ENCODE peak calls at places on chromosomes 12 and 14, in five cellular contexts. X is CD8-positive, alpha-beta T cell; M is B cell; Q is heart right ventricle; R is activated CD8-positive, alpha-beta T cell treated with anti-CD3 and anti-CD28 coated beads for 36 hours. K is an unnamed sample.

GRCh38 chr12:8156416-8156815 is 399 bp upstream of the ZNF705A start:
- DNase-seq in X (no peak), M (no peak), Q (no peak), R (no peak), K (no peak)

GRCh38 chr14:61466249-61466904 is 145.0 kb downstream of the PRKCH start:
- DNase-seq in X (no peak), M (no peak), Q (peak), R (no peak), K (no peak)

GRCh38 chr14:41785696-41786095 is 179.0 kb downstream of the LRFN5 start:
- DNase-seq in X (no peak), M (no peak), Q (no peak), R (no peak), K (no peak)

GRCh38 chr12:51393676-51394545 is 2.7 kb upstream of the GALNT6 start:
- DNase-seq in X (peak), M (no peak), Q (no peak), R (peak), K (no peak)

GRCh38 chr12:39043425-39043824 is 138.0 kb upstream of the CPNE8 start:
- DNase-seq in X (no peak), M (no peak), Q (no peak), R (no peak), K (no peak)

GRCh38 chr12:55955800-55956508 is 9.9 kb downstream of the PMEL start:
- DNase-seq in X (peak), M (no peak), Q (no peak), R (peak), K (no peak)

GRCh38 chr14:43183916-43184315 is 1323.2 kb downstream of the FSCB start:
- DNase-seq in X (no peak), M (no peak), Q (no peak), R (no peak), K (no peak)

GRCh38 chr12:11580125-11580751 is 69.2 kb upstream of the ETV6 start:
- DNase-seq in X (no peak), M (no peak), Q (no peak), R (no peak), K (no peak)

GRCh38 chr12:65276923-65277322 is 1.6 kb upstream of the MSRB3 start:
- DNase-seq in X (no peak), M (no peak), Q (no peak), R (no peak), K (no peak)

GRCh38 chr14:64918216-64918615 is 4.0 kb downstream of the CHURC1 start:
- DNase-seq in X (no peak), M (no peak), Q (no peak), R (no peak), K (no peak)

GRCh38 chr12:50220357-50221061 is 53.3 kb upstream of the CERS5 start:
- DNase-seq in X (no peak), M (no peak), Q (no peak), R (peak), K (peak)

GRCh38 chr12:10320643-10321042 is 13.0 kb downstream of the KLRD1 start:
- DNase-seq in X (no peak), M (no peak), Q (no peak), R (peak), K (no peak)

GRCh38 chr12:96197503-96198272 is 3.5 kb downstream of the ELK3 start:
- DNase-seq in X (no peak), M (no peak), Q (no peak), R (no peak), K (no peak)

GRCh38 chr12:80033457-80033856 is 65.9 kb upstream of the OTOGL start:
- DNase-seq in X (no peak), M (no peak), Q (no peak), R (no peak), K (no peak)

GRCh38 chr12:90499793-90500192 is 455.2 kb downstream of the CCER1 start:
- DNase-seq in X (no peak), M (no peak), Q (no peak), R (no peak), K (no peak)

GRCh38 chr12:1914116-1914911 is 4.1 kb downstream of the CACNA2D4 start:
- DNase-seq in X (no peak), M (no peak), Q (no peak), R (no peak), K (peak)

GRCh38 chr12:66131067-66131688 is 628 bp upstream of the LLPH start:
- DNase-seq in X (no peak), M (no peak), Q (no peak), R (no peak), K (no peak)

GRCh38 chr12:70885952-70886351 is 34.6 kb downstream of the PTPRR start:
- DNase-seq in X (no peak), M (no peak), Q (no peak), R (no peak), K (no peak)

GRCh38 chr14:38125484-38125912 is 82.2 kb upstream of the SSTR1 start:
- DNase-seq in X (no peak), M (no peak), Q (no peak), R (no peak), K (no peak)

GRCh38 chr12:102423447-102423846 is 56.9 kb downstream of the IGF1 start:
- DNase-seq in X (no peak), M (no peak), Q (no peak), R (no peak), K (no peak)

GRCh38 chr12:102438047-102438822 is 42.1 kb downstream of the IGF1 start:
- DNase-seq in X (no peak), M (no peak), Q (no peak), R (no peak), K (no peak)

GRCh38 chr14:52852810-52853521 is 61.6 kb upstream of the GNPNAT1 start:
- DNase-seq in X (no peak), M (no peak), Q (no peak), R (no peak), K (no peak)

GRCh38 chr12:22543246-22544037 is 900 bp downstream of the C2CD5 start:
- DNase-seq in X (peak), M (peak), Q (peak), R (peak), K (peak)

GRCh38 chr12:46246021-46246700 is 22.7 kb downstream of the SLC38A1 start:
- DNase-seq in X (peak), M (no peak), Q (no peak), R (no peak), K (no peak)

GRCh38 chr12:111775205-111776193 is 8.8 kb downstream of the ALDH2 start:
- DNase-seq in X (no peak), M (peak), Q (peak), R (peak), K (peak)

GRCh38 chr14:25132734-25133422 is 82.9 kb upstream of the STXBP6 start:
- DNase-seq in X (peak), M (peak), Q (peak), R (peak), K (peak)

GRCh38 chr12:71197460-71197859 is 39.7 kb upstream of the TSPAN8 start:
- DNase-seq in X (no peak), M (no peak), Q (no peak), R (no peak), K (no peak)

GRCh38 chr14:74936151-74936550 is 13.1 kb upstream of the RPS6KL1 start:
- DNase-seq in X (no peak), M (no peak), Q (no peak), R (no peak), K (no peak)

GRCh38 chr14:63045234-63045611 is at the start of gene KCNH5:
- DNase-seq in X (no peak), M (no peak), Q (peak), R (peak), K (peak)

GRCh38 chr12:26149963-26150362 is 25.1 kb upstream of the BHLHE41 start:
- DNase-seq in X (no peak), M (no peak), Q (no peak), R (no peak), K (no peak)
- TF ChIP-seq CTCF in X (no peak), M (no peak), Q (no peak), R (no peak), K (no peak)

GRCh38 chr12:75390899-75391538 is at the start of gene GLIPR1L2:
- DNase-seq in X (peak), M (peak), Q (peak), R (peak), K (peak)
- TF ChIP-seq CTCF in X (peak), M (peak), Q (peak), R (peak), K (peak)

DNA sequence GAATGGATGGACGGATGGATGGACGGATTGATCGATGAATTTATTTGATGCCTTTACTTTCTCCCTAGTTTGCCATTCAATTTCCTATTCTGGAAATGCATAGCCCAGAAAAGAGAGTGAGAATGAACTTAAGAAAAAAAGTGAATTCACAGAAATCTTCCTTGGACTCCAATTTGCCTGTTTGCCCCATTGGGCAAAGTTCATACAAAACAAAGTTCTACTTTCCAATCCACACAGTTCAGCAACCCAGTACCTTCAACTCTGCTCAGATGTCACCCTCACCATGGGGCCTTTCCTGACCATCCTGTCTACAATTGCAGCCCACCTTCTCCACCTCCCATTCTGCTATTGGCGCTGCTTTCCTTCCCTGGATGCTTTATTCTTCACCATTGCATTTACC is 8.2 kb upstream of the NUAK1 start:
- DNase-seq in X (no peak), M (no peak), Q (no peak), R (no peak), K (no peak)
- TF ChIP-seq CTCF in X (no peak), M (no peak), Q (no peak), R (no peak), K (no peak)

GRCh38 chr12:79006306-79006705 is 141.7 kb downstream of the SYT1 start:
- DNase-seq in X (no peak), M (peak), Q (no peak), R (no peak), K (no peak)
- TF ChIP-seq CTCF in X (no peak), M (peak), Q (no peak), R (no peak), K (no peak)

DNA sequence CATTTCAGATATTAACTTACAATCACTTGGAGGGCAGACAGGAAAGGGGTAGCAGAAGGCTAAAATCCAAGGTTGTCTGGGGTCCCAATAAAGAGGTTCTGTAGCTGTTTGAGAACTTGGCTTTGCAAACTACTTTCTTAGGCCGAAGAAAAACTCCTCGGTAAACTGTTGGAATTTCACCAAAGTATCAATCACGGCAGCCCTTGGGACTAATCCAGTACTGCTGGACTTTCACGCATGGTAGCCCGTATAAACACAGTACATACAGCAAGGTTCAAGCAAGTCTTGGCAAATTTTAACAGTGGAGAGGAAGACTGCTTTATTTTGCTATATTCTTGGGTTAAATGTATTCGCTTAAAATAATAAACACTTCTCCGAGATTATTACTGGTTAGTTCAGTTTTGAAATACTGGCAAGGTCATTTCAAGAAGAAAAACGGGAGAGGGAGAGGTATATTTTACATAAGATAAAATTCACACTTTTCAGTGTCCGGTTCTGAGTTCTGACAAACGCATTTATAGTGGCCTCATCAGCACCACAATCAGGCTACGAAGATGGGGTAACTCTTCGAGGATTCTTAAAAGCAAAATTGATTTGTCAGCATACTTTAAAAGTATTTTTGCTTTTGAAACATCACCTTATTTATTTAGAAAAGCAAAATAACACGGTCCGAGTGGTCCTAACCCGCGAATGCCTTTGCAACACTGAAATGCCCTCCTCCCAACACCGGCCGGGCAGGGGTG is 1.3 kb downstream of the SETD3 start:
- DNase-seq in X (no peak), M (no peak), Q (no peak), R (no peak), K (no peak)
- TF ChIP-seq CTCF in X (no peak), M (no peak), Q (peak), R (no peak), K (no peak)

GRCh38 chr14:83991666-83992065 is 1538.3 kb upstream of the FLRT2 start:
- DNase-seq in X (no peak), M (no peak), Q (no peak), R (no peak), K (no peak)

GRCh38 chr14:83994020-83994419 is 1535.9 kb upstream of the FLRT2 start:
- DNase-seq in X (no peak), M (no peak), Q (no peak), R (no peak), K (no peak)

GRCh38 chr14:83988274-83988673 is 1541.7 kb upstream of the FLRT2 start:
- DNase-seq in X (no peak), M (no peak), Q (no peak), R (no peak), K (no peak)

GRCh38 chr14:83993545-83993944 is 1536.4 kb upstream of the FLRT2 start:
- DNase-seq in X (no peak), M (no peak), Q (no peak), R (no peak), K (no peak)

DNA sequence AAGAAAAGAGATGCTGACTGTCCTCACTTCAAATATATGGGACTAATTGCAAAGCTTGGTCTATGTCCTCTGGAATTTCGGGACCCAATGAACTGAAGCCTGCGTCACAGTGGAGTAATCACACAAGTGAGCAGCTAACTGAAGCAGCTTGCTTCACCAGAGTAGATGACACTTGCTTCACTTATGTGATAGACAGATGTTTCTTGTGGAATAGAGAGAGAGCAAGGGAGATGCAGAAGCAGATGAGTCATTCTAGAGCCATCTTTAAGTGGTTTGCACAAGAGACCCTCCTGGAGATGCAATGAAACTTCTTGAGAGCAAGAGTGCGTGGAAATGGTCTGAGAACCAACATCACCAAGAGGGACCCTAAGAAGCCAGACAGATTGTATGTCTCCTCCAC is 1537.1 kb upstream of the FLRT2 start:
- DNase-seq in X (no peak), M (no peak), Q (no peak), R (no peak), K (no peak)
- TF ChIP-seq CTCF in X (no peak), M (no peak), Q (no peak), R (no peak), K (no peak)

GRCh38 chr12:88153959-88154358 is 11.9 kb downstream of the TMTC3 start:
- DNase-seq in X (no peak), M (no peak), Q (no peak), R (no peak), K (no peak)
- TF ChIP-seq CTCF in X (no peak), M (no peak), Q (peak), R (peak), K (peak)

DNA sequence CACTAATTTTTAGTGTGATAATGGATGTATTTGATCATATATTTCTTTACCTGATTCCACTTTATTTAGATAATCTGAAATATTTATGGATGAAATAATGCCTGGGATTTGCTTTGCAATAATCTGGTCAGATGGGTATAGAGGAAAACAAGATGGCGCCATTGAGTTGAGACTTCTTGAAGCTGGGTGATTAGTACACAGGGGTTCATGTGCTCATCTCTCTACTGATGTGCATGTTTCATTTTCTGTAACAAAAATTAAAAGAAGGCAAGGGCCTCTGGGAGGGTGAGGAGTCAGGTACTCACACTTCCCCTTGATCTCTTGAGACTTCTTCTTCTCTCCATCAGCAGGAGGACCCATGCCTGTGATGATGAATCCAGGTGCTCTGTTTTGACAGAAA is 61.8 kb downstream of the GCH1 start:
- DNase-seq in X (no peak), M (no peak), Q (no peak), R (no peak), K (no peak)
- TF ChIP-seq CTCF in X (no peak), M (no peak), Q (no peak), R (no peak), K (no peak)